ENCODE peak calls at places on chromosome 21, in seven cellular contexts. One of them, this sample, is unnamed.

GRCh38 chr21:15667824-15668223 is 62.0 kb upstream of the USP25 start:
- DNase-seq in substantia nigra: no peak
- DNase-seq in NAMALWA: no peak
- DNase-seq in NCI-H774: no peak
- DNase-seq in T-helper 22 cell: no peak
- DNase-seq in BJ: no peak
- DNase-seq in activated CD4-positive, alpha-beta T cell treated with anti-CD3 and anti-CD28 coated beads, Interleukin-2, amount 10 ng/mL, durations not matched to agents 24 days and 14 days: no peak
- DNase-seq in this sample: no peak

GRCh38 chr21:33608559-33608958 is 20.1 kb upstream of the DONSON start:
- DNase-seq in NAMALWA: no peak
- DNase-seq in NCI-H774: no peak
- DNase-seq in T-helper 22 cell: no peak
- DNase-seq in BJ: no peak
- DNase-seq in substantia nigra: no peak
- DNase-seq in activated CD4-positive, alpha-beta T cell treated with anti-CD3 and anti-CD28 coated beads, Interleukin-2, amount 10 ng/mL, durations not matched to agents 24 days and 14 days: no peak
- DNase-seq in this sample: no peak

GRCh38 chr21:39014751-39015150 is 168.5 kb downstream of the PSMG1 start:
- DNase-seq in activated CD4-positive, alpha-beta T cell treated with anti-CD3 and anti-CD28 coated beads, Interleukin-2, amount 10 ng/mL, durations not matched to agents 24 days and 14 days: no peak
- DNase-seq in T-helper 22 cell: no peak
- DNase-seq in BJ: peak
- DNase-seq in NAMALWA: no peak
- DNase-seq in substantia nigra: no peak
- DNase-seq in NCI-H774: no peak
- DNase-seq in this sample: no peak

GRCh38 chr21:26085100-26085499 is 85.5 kb downstream of the APP start:
- DNase-seq in T-helper 22 cell: no peak
- DNase-seq in NAMALWA: no peak
- DNase-seq in BJ: no peak
- DNase-seq in substantia nigra: no peak
- DNase-seq in activated CD4-positive, alpha-beta T cell treated with anti-CD3 and anti-CD28 coated beads, Interleukin-2, amount 10 ng/mL, durations not matched to agents 24 days and 14 days: no peak
- DNase-seq in NCI-H774: no peak
- DNase-seq in this sample: no peak

GRCh38 chr21:29299906-29300546 is 1.3 kb downstream of the BACH1 start:
- DNase-seq in NCI-H774: peak
- DNase-seq in NAMALWA: peak
- DNase-seq in BJ: peak
- DNase-seq in T-helper 22 cell: peak
- DNase-seq in substantia nigra: no peak
- DNase-seq in activated CD4-positive, alpha-beta T cell treated with anti-CD3 and anti-CD28 coated beads, Interleukin-2, amount 10 ng/mL, durations not matched to agents 24 days and 14 days: peak
- DNase-seq in this sample: peak

GRCh38 chr21:37257967-37258877 is 8.9 kb downstream of the VPS26C start:
- DNase-seq in BJ: peak
- DNase-seq in NAMALWA: no peak
- DNase-seq in substantia nigra: no peak
- DNase-seq in NCI-H774: peak
- DNase-seq in T-helper 22 cell: peak
- DNase-seq in activated CD4-positive, alpha-beta T cell treated with anti-CD3 and anti-CD28 coated beads, Interleukin-2, amount 10 ng/mL, durations not matched to agents 24 days and 14 days: peak
- DNase-seq in this sample: peak

GRCh38 chr21:33109574-33110339 is 39.8 kb downstream of the OLIG1 start:
- DNase-seq in NAMALWA: no peak
- DNase-seq in NCI-H774: no peak
- DNase-seq in BJ: no peak
- DNase-seq in activated CD4-positive, alpha-beta T cell treated with anti-CD3 and anti-CD28 coated beads, Interleukin-2, amount 10 ng/mL, durations not matched to agents 24 days and 14 days: no peak
- DNase-seq in substantia nigra: no peak
- DNase-seq in T-helper 22 cell: no peak
- DNase-seq in this sample: no peak

GRCh38 chr21:16583567-16583966 is 853.8 kb downstream of the USP25 start:
- DNase-seq in activated CD4-positive, alpha-beta T cell treated with anti-CD3 and anti-CD28 coated beads, Interleukin-2, amount 10 ng/mL, durations not matched to agents 24 days and 14 days: no peak
- DNase-seq in NCI-H774: no peak
- DNase-seq in T-helper 22 cell: no peak
- DNase-seq in substantia nigra: no peak
- DNase-seq in NAMALWA: no peak
- DNase-seq in BJ: no peak
- DNase-seq in this sample: no peak

GRCh38 chr21:34790834-34791233 is 122.0 kb downstream of the CLIC6 start:
- DNase-seq in activated CD4-positive, alpha-beta T cell treated with anti-CD3 and anti-CD28 coated beads, Interleukin-2, amount 10 ng/mL, durations not matched to agents 24 days and 14 days: no peak
- DNase-seq in BJ: no peak
- DNase-seq in NCI-H774: peak
- DNase-seq in T-helper 22 cell: no peak
- DNase-seq in NAMALWA: no peak
- DNase-seq in substantia nigra: no peak
- DNase-seq in this sample: no peak

GRCh38 chr21:31447477-31447876 is 103.4 kb upstream of the TIAM1 start:
- DNase-seq in activated CD4-positive, alpha-beta T cell treated with anti-CD3 and anti-CD28 coated beads, Interleukin-2, amount 10 ng/mL, durations not matched to agents 24 days and 14 days: no peak
- DNase-seq in substantia nigra: no peak
- DNase-seq in NCI-H774: no peak
- DNase-seq in BJ: no peak
- DNase-seq in NAMALWA: no peak
- DNase-seq in T-helper 22 cell: no peak
- DNase-seq in this sample: no peak

This sample was measured in T-helper 1 cell.